ENCODE peak calls at places on chromosome 7, in nine cellular contexts. One of them, this sample, is unnamed.

GRCh38 chr7:26168458-26169023 is 16.5 kb downstream of the NFE2L3 start:
- ATAC-seq in heart right ventricle: no peak
- ATAC-seq in CD4-positive, CD25-positive, alpha-beta regulatory T cell: no peak
- ATAC-seq in activated CD8-positive, alpha-beta T cell treated with anti-CD3 and anti-CD28 coated beads, Interleukin-2, amount 10 ng/mL, durations not matched to agents 7 days and 5 days: no peak
- ATAC-seq in aorta: no peak
- ATAC-seq in effector memory CD8-positive, alpha-beta T cell: no peak
- ATAC-seq in right cardiac atrium: no peak
- ATAC-seq in natural killer cell: no peak
- ATAC-seq in naive thymus-derived CD8-positive, alpha-beta T cell: no peak
- ATAC-seq in this sample: no peak

GRCh38 chr7:43537765-43538403 is 45.0 kb upstream of the STK17A start:
- ATAC-seq in activated CD8-positive, alpha-beta T cell treated with anti-CD3 and anti-CD28 coated beads, Interleukin-2, amount 10 ng/mL, durations not matched to agents 7 days and 5 days: no peak
- ATAC-seq in naive thymus-derived CD8-positive, alpha-beta T cell: no peak
- ATAC-seq in aorta: no peak
- ATAC-seq in effector memory CD8-positive, alpha-beta T cell: no peak
- ATAC-seq in right cardiac atrium: no peak
- ATAC-seq in CD4-positive, CD25-positive, alpha-beta regulatory T cell: no peak
- ATAC-seq in natural killer cell: no peak
- ATAC-seq in heart right ventricle: no peak
- ATAC-seq in this sample: no peak

GRCh38 chr7:27062946-27063345 is 32.9 kb downstream of the HOXA1 start:
- ATAC-seq in aorta: no peak
- ATAC-seq in right cardiac atrium: no peak
- ATAC-seq in activated CD8-positive, alpha-beta T cell treated with anti-CD3 and anti-CD28 coated beads, Interleukin-2, amount 10 ng/mL, durations not matched to agents 7 days and 5 days: no peak
- ATAC-seq in CD4-positive, CD25-positive, alpha-beta regulatory T cell: no peak
- ATAC-seq in heart right ventricle: no peak
- ATAC-seq in naive thymus-derived CD8-positive, alpha-beta T cell: no peak
- ATAC-seq in effector memory CD8-positive, alpha-beta T cell: no peak
- ATAC-seq in natural killer cell: no peak
- ATAC-seq in this sample: no peak

GRCh38 chr7:139626817-139627216 is 103.3 kb downstream of the CLEC2L start:
- ATAC-seq in naive thymus-derived CD8-positive, alpha-beta T cell: peak
- ATAC-seq in aorta: no peak
- ATAC-seq in activated CD8-positive, alpha-beta T cell treated with anti-CD3 and anti-CD28 coated beads, Interleukin-2, amount 10 ng/mL, durations not matched to agents 7 days and 5 days: peak
- ATAC-seq in CD4-positive, CD25-positive, alpha-beta regulatory T cell: peak
- ATAC-seq in natural killer cell: peak
- ATAC-seq in effector memory CD8-positive, alpha-beta T cell: peak
- ATAC-seq in heart right ventricle: no peak
- ATAC-seq in right cardiac atrium: no peak
- ATAC-seq in this sample: no peak

GRCh38 chr7:73841689-73842247 is 548 bp downstream of the METTL27 start:
- ATAC-seq in naive thymus-derived CD8-positive, alpha-beta T cell: no peak
- ATAC-seq in effector memory CD8-positive, alpha-beta T cell: no peak
- ATAC-seq in heart right ventricle: peak
- ATAC-seq in natural killer cell: no peak
- ATAC-seq in activated CD8-positive, alpha-beta T cell treated with anti-CD3 and anti-CD28 coated beads, Interleukin-2, amount 10 ng/mL, durations not matched to agents 7 days and 5 days: no peak
- ATAC-seq in right cardiac atrium: peak
- ATAC-seq in aorta: peak
- ATAC-seq in CD4-positive, CD25-positive, alpha-beta regulatory T cell: no peak
- ATAC-seq in this sample: no peak

GRCh38 chr7:37546677-37547076 is 98.0 kb upstream of the ELMO1 start:
- ATAC-seq in natural killer cell: no peak
- ATAC-seq in aorta: no peak
- ATAC-seq in heart right ventricle: no peak
- ATAC-seq in right cardiac atrium: no peak
- ATAC-seq in effector memory CD8-positive, alpha-beta T cell: no peak
- ATAC-seq in activated CD8-positive, alpha-beta T cell treated with anti-CD3 and anti-CD28 coated beads, Interleukin-2, amount 10 ng/mL, durations not matched to agents 7 days and 5 days: no peak
- ATAC-seq in naive thymus-derived CD8-positive, alpha-beta T cell: no peak
- ATAC-seq in CD4-positive, CD25-positive, alpha-beta regulatory T cell: no peak
- ATAC-seq in this sample: no peak

GRCh38 chr7:80150621-80151273 is 16.1 kb downstream of the GNAI1 start:
- ATAC-seq in CD4-positive, CD25-positive, alpha-beta regulatory T cell: no peak
- ATAC-seq in natural killer cell: no peak
- ATAC-seq in effector memory CD8-positive, alpha-beta T cell: no peak
- ATAC-seq in naive thymus-derived CD8-positive, alpha-beta T cell: no peak
- ATAC-seq in aorta: no peak
- ATAC-seq in activated CD8-positive, alpha-beta T cell treated with anti-CD3 and anti-CD28 coated beads, Interleukin-2, amount 10 ng/mL, durations not matched to agents 7 days and 5 days: no peak
- ATAC-seq in right cardiac atrium: no peak
- ATAC-seq in heart right ventricle: no peak
- ATAC-seq in this sample: no peak

GRCh38 chr7:96136600-96137239 is 185.2 kb downstream of the SLC25A13 start:
- ATAC-seq in CD4-positive, CD25-positive, alpha-beta regulatory T cell: no peak
- ATAC-seq in naive thymus-derived CD8-positive, alpha-beta T cell: no peak
- ATAC-seq in natural killer cell: no peak
- ATAC-seq in heart right ventricle: no peak
- ATAC-seq in aorta: no peak
- ATAC-seq in activated CD8-positive, alpha-beta T cell treated with anti-CD3 and anti-CD28 coated beads, Interleukin-2, amount 10 ng/mL, durations not matched to agents 7 days and 5 days: no peak
- ATAC-seq in effector memory CD8-positive, alpha-beta T cell: no peak
- ATAC-seq in right cardiac atrium: no peak
- ATAC-seq in this sample: no peak

GRCh38 chr7:104862719-104863118 is 151.3 kb upstream of the KMT2E start:
- ATAC-seq in aorta: no peak
- ATAC-seq in right cardiac atrium: no peak
- ATAC-seq in effector memory CD8-positive, alpha-beta T cell: no peak
- ATAC-seq in activated CD8-positive, alpha-beta T cell treated with anti-CD3 and anti-CD28 coated beads, Interleukin-2, amount 10 ng/mL, durations not matched to agents 7 days and 5 days: no peak
- ATAC-seq in CD4-positive, CD25-positive, alpha-beta regulatory T cell: no peak
- ATAC-seq in heart right ventricle: no peak
- ATAC-seq in naive thymus-derived CD8-positive, alpha-beta T cell: no peak
- ATAC-seq in natural killer cell: no peak
- ATAC-seq in this sample: no peak

GRCh38 chr7:76247938-76248337 is 46.2 kb downstream of the SRRM3 start:
- ATAC-seq in heart right ventricle: no peak
- ATAC-seq in naive thymus-derived CD8-positive, alpha-beta T cell: no peak
- ATAC-seq in activated CD8-positive, alpha-beta T cell treated with anti-CD3 and anti-CD28 coated beads, Interleukin-2, amount 10 ng/mL, durations not matched to agents 7 days and 5 days: no peak
- ATAC-seq in CD4-positive, CD25-positive, alpha-beta regulatory T cell: no peak
- ATAC-seq in right cardiac atrium: no peak
- ATAC-seq in natural killer cell: no peak
- ATAC-seq in effector memory CD8-positive, alpha-beta T cell: no peak
- ATAC-seq in aorta: no peak
- ATAC-seq in this sample: no peak

GRCh38 chr7:135753616-135754413 is 5.2 kb upstream of the FAM180A start:
- ATAC-seq in activated CD8-positive, alpha-beta T cell treated with anti-CD3 and anti-CD28 coated beads, Interleukin-2, amount 10 ng/mL, durations not matched to agents 7 days and 5 days: no peak
- ATAC-seq in right cardiac atrium: no peak
- ATAC-seq in naive thymus-derived CD8-positive, alpha-beta T cell: no peak
- ATAC-seq in natural killer cell: no peak
- ATAC-seq in heart right ventricle: no peak
- ATAC-seq in CD4-positive, CD25-positive, alpha-beta regulatory T cell: no peak
- ATAC-seq in effector memory CD8-positive, alpha-beta T cell: no peak
- ATAC-seq in aorta: no peak
- ATAC-seq in this sample: no peak

GRCh38 chr7:84684836-84685235 is 490.2 kb upstream of the SEMA3A start:
- ATAC-seq in effector memory CD8-positive, alpha-beta T cell: no peak
- ATAC-seq in naive thymus-derived CD8-positive, alpha-beta T cell: no peak
- ATAC-seq in CD4-positive, CD25-positive, alpha-beta regulatory T cell: no peak
- ATAC-seq in activated CD8-positive, alpha-beta T cell treated with anti-CD3 and anti-CD28 coated beads, Interleukin-2, amount 10 ng/mL, durations not matched to agents 7 days and 5 days: no peak
- ATAC-seq in heart right ventricle: no peak
- ATAC-seq in right cardiac atrium: no peak
- ATAC-seq in natural killer cell: no peak
- ATAC-seq in aorta: no peak
- ATAC-seq in this sample: no peak